ENCODE peak calls at places on chromosomes 4 and X, in eight cellular contexts. D is left lung, S is sigmoid colon, U is fibroblast of pulmonary artery, F is transverse colon, T is A549, B is mucosa of descending colon, V is dorsolateral prefrontal cortex. M is an unnamed sample.

GRCh38 chrX:134418317-134419113 is 41.5 kb upstream of the HPRT1 start:
- DNase-seq in D (no peak), S (no peak), V (no peak), B (no peak), T (no peak), F (no peak), U (peak; percentile 13), M (no peak)

GRCh38 chrX:12548746-12549145 is 242.5 kb upstream of the PRPS2 start:
- DNase-seq in V (no peak), U (peak; percentile 55), S (no peak), T (no peak), D (no peak), B (no peak), F (no peak), M (no peak)

GRCh38 chrX:116284383-116284782 is 113.8 kb downstream of the AGTR2 start:
- DNase-seq in T (no peak), B (no peak), S (no peak), V (no peak), D (no peak), U (no peak), F (no peak), M (no peak)

GRCh38 chr4:2265113-2266110 is 3.5 kb upstream of the MXD4 start:
- DNase-seq in T (no peak), U (no peak), V (no peak), F (no peak), S (no peak), B (peak; percentile 42), D (no peak), M (no peak)

GRCh38 chrX:42976729-42977366 is 198.9 kb upstream of the PPP1R2C start:
- DNase-seq in D (no peak), F (no peak), B (no peak), S (no peak), U (no peak), V (no peak), T (no peak), M (no peak)

GRCh38 chrX:41779941-41780340 is 56.0 kb downstream of the GPR82 start:
- DNase-seq in B (no peak), D (no peak), V (no peak), U (no peak), T (no peak), S (no peak), F (no peak), M (no peak)

GRCh38 chr4:111178231-111178630 is 555.4 kb upstream of the PITX2 start:
- DNase-seq in U (no peak), V (no peak), T (no peak), S (no peak), F (no peak), B (no peak), D (no peak), M (no peak)

GRCh38 chr4:28827866-28828265 is 1892.3 kb upstream of the PCDH7 start:
- DNase-seq in V (no peak), T (no peak), S (no peak), B (no peak), U (no peak), F (no peak), D (no peak), M (no peak)

GRCh38 chr4:35503435-35503834 is 740.9 kb downstream of the ARAP2 start:
- DNase-seq in D (no peak), T (no peak), S (no peak), V (no peak), F (no peak), B (no peak), U (no peak), M (no peak)

GRCh38 chrX:154525606-154526490 is 9.8 kb upstream of the FAM3A start:
- DNase-seq in T (no peak), S (no peak), D (no peak), F (no peak), B (no peak), U (no peak), V (no peak), M (no peak)

GRCh38 chr4:66331761-66332160 is 661.5 kb upstream of the EPHA5 start:
- DNase-seq in V (no peak), U (no peak), B (no peak), S (no peak), T (no peak), F (no peak), D (no peak), M (no peak)

GRCh38 chrX:13396887-13397286 is 77.0 kb upstream of the ATXN3L start:
- DNase-seq in D (no peak), U (peak; percentile 50), T (no peak), V (no peak), F (no peak), S (no peak), B (no peak), M (no peak)

GRCh38 chrX:97898798-97899197 is 1015.1 kb downstream of the RPA4 start:
- DNase-seq in S (no peak), D (no peak), V (no peak), T (no peak), B (no peak), U (peak; percentile 9), F (no peak), M (peak; percentile 26)

GRCh38 chrX:129347291-129347690 is 176.0 kb downstream of the SMARCA1 start:
- DNase-seq in F (no peak), D (no peak), V (no peak), U (no peak), S (no peak), T (no peak), B (no peak), M (no peak)

GRCh38 chr4:141416219-141416618 is 195.5 kb downstream of the ZNF330 start:
- DNase-seq in D (no peak), V (no peak), U (no peak), S (no peak), B (no peak), T (no peak), F (no peak), M (no peak)

GRCh38 chrX:140250363-140250762 is 254.5 kb downstream of the SOX3 start:
- DNase-seq in V (no peak), U (no peak), F (no peak), S (no peak), B (no peak), T (no peak), D (no peak), M (no peak)

GRCh38 chrX:154063234-154063633 is 34.3 kb downstream of the MECP2 start:
- DNase-seq in S (no peak), T (no peak), B (no peak), V (no peak), F (no peak), D (no peak), U (no peak), M (no peak)

GRCh38 chrX:150565551-150565950 is 2.9 kb upstream of the MTM1 start:
- DNase-seq in F (no peak), B (no peak), S (no peak), D (no peak), U (no peak), T (no peak), V (no peak), M (no peak)

GRCh38 chr4:53481586-53481985 is 104.1 kb downstream of the FIP1L1 start:
- DNase-seq in D (no peak), T (no peak), S (no peak), U (no peak), F (no peak), V (no peak), B (no peak), M (no peak)

GRCh38 chrX:3963980-3964379 is 250.5 kb upstream of the PRKX start:
- DNase-seq in T (no peak), B (no peak), D (no peak), F (no peak), U (no peak), S (no peak), V (no peak), M (no peak)

GRCh38 chr4:151408630-151409469 is at the start of gene FHIP1A:
- DNase-seq in F (peak; percentile 93), B (peak; percentile 94), T (peak; percentile 46), U (peak; percentile 51), D (peak; percentile 84), V (peak; percentile 34), S (peak; percentile 82), M (no peak)

GRCh38 chr4:183223046-183223445 is 97.0 kb downstream of the CLDN22 start:
- DNase-seq in B (no peak), T (no peak), V (no peak), F (no peak), U (no peak), D (no peak), S (no peak), M (no peak)
- H3K4me3 ChIP-seq in B (no peak overlapping the region), T (no peak overlapping the region), V (no peak overlapping the region), F (no peak overlapping the region), U (no peak overlapping the region), D (no peak overlapping the region), S (no peak overlapping the region), M (no peak overlapping the region)

DNA sequence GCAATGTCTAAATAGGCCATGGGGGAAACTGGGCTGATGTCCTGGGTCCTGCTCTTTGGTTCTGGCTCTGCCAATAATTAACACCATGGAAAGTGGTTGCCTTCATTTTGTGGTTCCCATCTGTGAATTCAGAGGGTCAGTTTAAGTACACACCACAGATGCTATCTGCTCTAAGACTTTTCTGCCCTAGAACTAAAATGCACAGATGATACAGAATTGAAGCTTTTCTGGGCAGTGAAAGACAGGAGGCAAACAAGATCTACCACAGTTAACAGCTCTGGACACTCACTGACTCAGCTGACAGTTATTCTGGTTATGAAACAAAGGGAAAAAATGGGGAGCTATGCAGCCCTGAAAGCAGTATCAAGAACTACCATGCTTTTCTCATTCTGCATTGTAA is 37.3 kb downstream of the APBB2 start:
- DNase-seq in V (no peak), U (peak; percentile 79), F (no peak), S (no peak), B (no peak), D (no peak), T (no peak), M (no peak)
- TF ChIP-seq CTCF in V (peak; percentile 33), U (peak; percentile 21), F (no peak), S (no peak), B (no peak), D (no peak), T (no peak), M (peak; percentile 50)

DNA sequence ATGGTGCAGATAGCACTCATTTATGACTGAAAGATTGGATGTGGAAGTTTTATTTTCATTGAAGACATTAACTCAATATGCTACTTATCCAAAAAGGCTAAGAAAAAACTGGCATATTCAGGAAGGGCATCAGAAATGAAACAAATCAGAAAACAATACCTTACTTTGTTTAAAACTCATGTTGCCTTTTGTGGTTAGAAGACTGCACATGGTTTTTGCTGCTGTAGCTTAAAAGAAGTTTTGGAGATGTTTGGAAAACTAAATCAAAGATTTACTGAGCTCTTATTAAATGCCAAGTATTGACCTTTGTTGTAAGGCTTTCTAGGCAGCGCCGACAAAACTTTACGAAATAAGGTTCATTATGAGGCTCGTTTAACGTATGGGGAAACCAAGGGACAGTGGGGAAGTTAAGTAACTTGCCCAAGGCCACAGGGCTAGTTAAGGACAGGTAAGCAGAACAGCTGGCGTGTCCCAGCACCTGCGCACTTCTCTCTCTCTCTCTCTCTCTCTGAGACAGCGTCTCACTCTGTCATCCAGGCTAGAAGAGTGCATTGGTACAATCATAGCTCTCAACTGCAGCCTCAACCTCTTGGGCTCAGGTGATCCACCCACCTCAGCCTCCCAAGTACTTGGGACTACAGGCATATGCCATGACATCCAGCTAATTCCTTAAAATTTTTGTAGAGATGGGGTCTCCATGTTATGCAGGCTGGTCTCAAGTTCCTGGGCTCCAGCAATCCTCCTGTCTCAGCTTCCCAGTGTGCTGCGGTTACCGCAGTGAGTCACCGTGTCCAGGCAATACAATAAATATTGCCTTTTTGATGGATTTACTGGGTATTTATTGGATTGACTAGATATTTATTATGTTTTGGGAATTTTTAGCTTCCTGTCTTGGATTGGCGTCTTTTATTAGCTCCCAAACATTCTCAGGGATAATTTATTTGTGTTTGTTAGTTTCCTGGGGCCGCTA is 16.1 kb downstream of the LRP2BP start:
- DNase-seq in U (no peak), T (no peak), D (no peak), F (no peak), B (no peak), V (no peak), S (no peak), M (no peak)
- H3K4me3 ChIP-seq in U (no peak overlapping the region), T (no peak overlapping the region), D (no peak overlapping the region), F (no peak overlapping the region), B (no peak overlapping the region), V (no peak overlapping the region), S (no peak overlapping the region), M (no peak overlapping the region)

GRCh38 chrX:15854080-15854655 is 445 bp downstream of the AP1S2 start:
- DNase-seq in U (no peak), B (peak; percentile 80), F (peak; percentile 60), D (peak; percentile 61), T (peak; percentile 22), S (peak; percentile 76), V (peak; percentile 56), M (no peak)
- TF ChIP-seq CTCF in U (no peak), B (no peak), F (no peak), D (no peak), T (no peak), S (no peak), V (peak; percentile 31), M (peak; percentile 8)